ENCODE peak calls at places on chromosomes 4 and X, in ten cellular contexts. One of them, this sample, is unnamed.
A peak's percentile ranks its signal among the peaks of the same experiment; 100 is the strongest.

GRCh38 chr4:55378617-55379467 is 16.9 kb upstream of the TMEM165 start:
- DNase-seq in aorta: no peak
- DNase-seq in activated gamma-delta T cell: no peak
- DNase-seq in endothelial cell of umbilical vein: no peak
- DNase-seq in stimulated activated CD4-positive, alpha-beta T cell treated with anti-CD3 and anti-CD28 coated beads, Interleukin-2, amount 100 ng/mL, for 48 hours: no peak
- DNase-seq in NCI-H1436: no peak
- DNase-seq in left colon: peak; percentile 49
- DNase-seq in substantia nigra: no peak
- DNase-seq in COLO829: no peak
- DNase-seq in MM.1S: no peak
- DNase-seq in this sample: no peak

GRCh38 chr4:155026715-155027114 is 181.7 kb upstream of the NPY2R start:
- DNase-seq in left colon: no peak
- DNase-seq in activated gamma-delta T cell: no peak
- DNase-seq in aorta: no peak
- DNase-seq in MM.1S: no peak
- DNase-seq in COLO829: peak; percentile 61
- DNase-seq in NCI-H1436: no peak
- DNase-seq in substantia nigra: no peak
- DNase-seq in endothelial cell of umbilical vein: peak; percentile 89
- DNase-seq in stimulated activated CD4-positive, alpha-beta T cell treated with anti-CD3 and anti-CD28 coated beads, Interleukin-2, amount 100 ng/mL, for 48 hours: no peak
- DNase-seq in this sample: no peak

GRCh38 chrX:11341274-11342256 is 48.4 kb downstream of the AMELX start:
- DNase-seq in endothelial cell of umbilical vein: peak; percentile 89
- DNase-seq in COLO829: peak; percentile 70
- DNase-seq in activated gamma-delta T cell: no peak
- DNase-seq in NCI-H1436: no peak
- DNase-seq in left colon: peak; percentile 40
- DNase-seq in aorta: peak; percentile 86
- DNase-seq in stimulated activated CD4-positive, alpha-beta T cell treated with anti-CD3 and anti-CD28 coated beads, Interleukin-2, amount 100 ng/mL, for 48 hours: no peak
- DNase-seq in MM.1S: no peak
- DNase-seq in substantia nigra: no peak
- DNase-seq in this sample: no peak

GRCh38 chrX:7115557-7115956 is 32.0 kb upstream of the STS start:
- DNase-seq in left colon: no peak
- DNase-seq in COLO829: no peak
- DNase-seq in MM.1S: no peak
- DNase-seq in aorta: no peak
- DNase-seq in NCI-H1436: no peak
- DNase-seq in activated gamma-delta T cell: no peak
- DNase-seq in endothelial cell of umbilical vein: no peak
- DNase-seq in stimulated activated CD4-positive, alpha-beta T cell treated with anti-CD3 and anti-CD28 coated beads, Interleukin-2, amount 100 ng/mL, for 48 hours: no peak
- DNase-seq in substantia nigra: no peak
- DNase-seq in this sample: no peak

GRCh38 chr4:85556293-85556692 is 81.3 kb downstream of the ARHGAP24 start:
- DNase-seq in aorta: no peak
- DNase-seq in MM.1S: no peak
- DNase-seq in COLO829: no peak
- DNase-seq in left colon: no peak
- DNase-seq in stimulated activated CD4-positive, alpha-beta T cell treated with anti-CD3 and anti-CD28 coated beads, Interleukin-2, amount 100 ng/mL, for 48 hours: no peak
- DNase-seq in substantia nigra: no peak
- DNase-seq in NCI-H1436: no peak
- DNase-seq in activated gamma-delta T cell: no peak
- DNase-seq in endothelial cell of umbilical vein: no peak
- DNase-seq in this sample: no peak

GRCh38 chrX:153993079-153993478 is 20.5 kb downstream of the TMEM187 start:
- DNase-seq in COLO829: no peak
- DNase-seq in NCI-H1436: no peak
- DNase-seq in activated gamma-delta T cell: no peak
- DNase-seq in endothelial cell of umbilical vein: no peak
- DNase-seq in MM.1S: no peak
- DNase-seq in aorta: no peak
- DNase-seq in stimulated activated CD4-positive, alpha-beta T cell treated with anti-CD3 and anti-CD28 coated beads, Interleukin-2, amount 100 ng/mL, for 48 hours: no peak
- DNase-seq in left colon: no peak
- DNase-seq in substantia nigra: no peak
- DNase-seq in this sample: no peak

GRCh38 chr4:77095101-77095826 is 19.5 kb upstream of the CCNI start:
- DNase-seq in endothelial cell of umbilical vein: peak; percentile 68
- DNase-seq in MM.1S: peak; percentile 79
- DNase-seq in aorta: peak; percentile 90
- DNase-seq in left colon: peak; percentile 77
- DNase-seq in COLO829: peak; percentile 75
- DNase-seq in stimulated activated CD4-positive, alpha-beta T cell treated with anti-CD3 and anti-CD28 coated beads, Interleukin-2, amount 100 ng/mL, for 48 hours: peak; percentile 70
- DNase-seq in activated gamma-delta T cell: no peak
- DNase-seq in NCI-H1436: peak; percentile 67
- DNase-seq in substantia nigra: peak; percentile 63
- DNase-seq in this sample: peak; percentile 93

GRCh38 chr4:94741304-94741703 is 16.5 kb upstream of the BMPR1B start:
- DNase-seq in NCI-H1436: no peak
- DNase-seq in endothelial cell of umbilical vein: no peak
- DNase-seq in aorta: no peak
- DNase-seq in substantia nigra: no peak
- DNase-seq in left colon: no peak
- DNase-seq in COLO829: no peak
- DNase-seq in stimulated activated CD4-positive, alpha-beta T cell treated with anti-CD3 and anti-CD28 coated beads, Interleukin-2, amount 100 ng/mL, for 48 hours: no peak
- DNase-seq in MM.1S: no peak
- DNase-seq in activated gamma-delta T cell: no peak
- DNase-seq in this sample: no peak

GRCh38 chrX:104854188-104854587 is 288.2 kb downstream of the IL1RAPL2 start:
- DNase-seq in endothelial cell of umbilical vein: no peak
- DNase-seq in stimulated activated CD4-positive, alpha-beta T cell treated with anti-CD3 and anti-CD28 coated beads, Interleukin-2, amount 100 ng/mL, for 48 hours: no peak
- DNase-seq in left colon: no peak
- DNase-seq in COLO829: peak; percentile 16
- DNase-seq in MM.1S: no peak
- DNase-seq in substantia nigra: no peak
- DNase-seq in activated gamma-delta T cell: no peak
- DNase-seq in NCI-H1436: no peak
- DNase-seq in aorta: no peak
- DNase-seq in this sample: no peak

GRCh38 chrX:12206413-12206812 is 68.1 kb downstream of the FRMPD4 start:
- DNase-seq in activated gamma-delta T cell: no peak
- DNase-seq in COLO829: no peak
- DNase-seq in NCI-H1436: no peak
- DNase-seq in substantia nigra: no peak
- DNase-seq in left colon: no peak
- DNase-seq in MM.1S: no peak
- DNase-seq in stimulated activated CD4-positive, alpha-beta T cell treated with anti-CD3 and anti-CD28 coated beads, Interleukin-2, amount 100 ng/mL, for 48 hours: no peak
- DNase-seq in endothelial cell of umbilical vein: no peak
- DNase-seq in aorta: no peak
- DNase-seq in this sample: no peak

GRCh38 chrX:131763674-131764073 is 219.8 kb downstream of the OR13H1 start:
- DNase-seq in COLO829: no peak
- DNase-seq in MM.1S: peak; percentile 89
- DNase-seq in substantia nigra: no peak
- DNase-seq in activated gamma-delta T cell: no peak
- DNase-seq in NCI-H1436: no peak
- DNase-seq in left colon: peak; percentile 84
- DNase-seq in stimulated activated CD4-positive, alpha-beta T cell treated with anti-CD3 and anti-CD28 coated beads, Interleukin-2, amount 100 ng/mL, for 48 hours: peak; percentile 61
- DNase-seq in aorta: no peak
- DNase-seq in endothelial cell of umbilical vein: no peak
- DNase-seq in this sample: no peak

GRCh38 chr4:160675550-160675949 is 1488.2 kb downstream of the FSTL5 start:
- DNase-seq in left colon: no peak
- DNase-seq in COLO829: no peak
- DNase-seq in MM.1S: no peak
- DNase-seq in stimulated activated CD4-positive, alpha-beta T cell treated with anti-CD3 and anti-CD28 coated beads, Interleukin-2, amount 100 ng/mL, for 48 hours: no peak
- DNase-seq in NCI-H1436: no peak
- DNase-seq in endothelial cell of umbilical vein: no peak
- DNase-seq in substantia nigra: no peak
- DNase-seq in aorta: no peak
- DNase-seq in activated gamma-delta T cell: no peak
- DNase-seq in this sample: no peak

GRCh38 chr4:183639291-183639690 is 19.7 kb downstream of the RWDD4 start:
- DNase-seq in MM.1S: no peak
- DNase-seq in left colon: no peak
- DNase-seq in COLO829: no peak
- DNase-seq in endothelial cell of umbilical vein: no peak
- DNase-seq in stimulated activated CD4-positive, alpha-beta T cell treated with anti-CD3 and anti-CD28 coated beads, Interleukin-2, amount 100 ng/mL, for 48 hours: no peak
- DNase-seq in NCI-H1436: no peak
- DNase-seq in aorta: no peak
- DNase-seq in substantia nigra: no peak
- DNase-seq in activated gamma-delta T cell: no peak
- DNase-seq in this sample: no peak

GRCh38 chrX:56728321-56728720 is 722 bp upstream of the NBDY start:
- DNase-seq in COLO829: peak; percentile 13
- DNase-seq in MM.1S: peak; percentile 32
- DNase-seq in endothelial cell of umbilical vein: no peak
- DNase-seq in stimulated activated CD4-positive, alpha-beta T cell treated with anti-CD3 and anti-CD28 coated beads, Interleukin-2, amount 100 ng/mL, for 48 hours: no peak
- DNase-seq in left colon: no peak
- DNase-seq in activated gamma-delta T cell: no peak
- DNase-seq in aorta: no peak
- DNase-seq in NCI-H1436: no peak
- DNase-seq in substantia nigra: no peak
- DNase-seq in this sample: no peak

GRCh38 chrX:13341491-13342101 is 21.7 kb upstream of the ATXN3L start:
- DNase-seq in NCI-H1436: no peak
- DNase-seq in stimulated activated CD4-positive, alpha-beta T cell treated with anti-CD3 and anti-CD28 coated beads, Interleukin-2, amount 100 ng/mL, for 48 hours: no peak
- DNase-seq in substantia nigra: no peak
- DNase-seq in MM.1S: no peak
- DNase-seq in COLO829: no peak
- DNase-seq in left colon: no peak
- DNase-seq in activated gamma-delta T cell: no peak
- DNase-seq in endothelial cell of umbilical vein: peak; percentile 59
- DNase-seq in aorta: no peak
- DNase-seq in this sample: no peak

GRCh38 chr4:60296381-60296780 is 903.7 kb upstream of the ADGRL3 start:
- DNase-seq in left colon: no peak
- DNase-seq in substantia nigra: no peak
- DNase-seq in MM.1S: no peak
- DNase-seq in aorta: no peak
- DNase-seq in endothelial cell of umbilical vein: no peak
- DNase-seq in stimulated activated CD4-positive, alpha-beta T cell treated with anti-CD3 and anti-CD28 coated beads, Interleukin-2, amount 100 ng/mL, for 48 hours: no peak
- DNase-seq in COLO829: no peak
- DNase-seq in NCI-H1436: no peak
- DNase-seq in activated gamma-delta T cell: no peak
- DNase-seq in this sample: no peak

GRCh38 chrX:154411981-154412340 is 622 bp downstream of the TAFAZZIN start:
- DNase-seq in endothelial cell of umbilical vein: peak; percentile 61
- DNase-seq in left colon: peak; percentile 80
- DNase-seq in COLO829: peak; percentile 60
- DNase-seq in NCI-H1436: peak; percentile 75
- DNase-seq in MM.1S: peak; percentile 34
- DNase-seq in stimulated activated CD4-positive, alpha-beta T cell treated with anti-CD3 and anti-CD28 coated beads, Interleukin-2, amount 100 ng/mL, for 48 hours: peak; percentile 34
- DNase-seq in substantia nigra: peak; percentile 15
- DNase-seq in aorta: peak; percentile 83
- DNase-seq in activated gamma-delta T cell: no peak
- DNase-seq in this sample: peak; percentile 88

GRCh38 chr4:17447675-17448298 is 64.1 kb downstream of the QDPR start:
- DNase-seq in COLO829: peak; percentile 40
- DNase-seq in substantia nigra: no peak
- DNase-seq in activated gamma-delta T cell: no peak
- DNase-seq in left colon: no peak
- DNase-seq in NCI-H1436: no peak
- DNase-seq in endothelial cell of umbilical vein: peak; percentile 66
- DNase-seq in stimulated activated CD4-positive, alpha-beta T cell treated with anti-CD3 and anti-CD28 coated beads, Interleukin-2, amount 100 ng/mL, for 48 hours: peak; percentile 38
- DNase-seq in MM.1S: peak; percentile 76
- DNase-seq in aorta: no peak
- DNase-seq in this sample: no peak

This sample was measured in Peyer's patch.